ENCODE peak calls at places on chromosomes 7 and 10, in six cellular contexts. S is A549, N is upper lobe of left lung, J is transverse colon, V is K562, P is SK-N-SH. M is an unnamed sample.

GRCh38 chr7:117993377-117994003 is 120.2 kb upstream of the CTTNBP2 start:
- DNase-seq in S (peak; percentile 64), N (no peak), J (peak; percentile 14), V (peak; percentile 61), P (peak; percentile 42), M (no peak)

GRCh38 chr10:97123713-97124112 is 62.0 kb downstream of the SLIT1 start:
- DNase-seq in S (no peak), N (no peak), J (no peak), V (no peak), P (no peak), M (peak; percentile 32)

GRCh38 chr10:125982256-125982948 is 86.0 kb downstream of the FANK1 start:
- DNase-seq in S (peak; percentile 69), N (no peak), J (peak; percentile 17), V (no peak), P (peak; percentile 78), M (no peak)

GRCh38 chr10:47276576-47277351 is 23.2 kb upstream of the GDF10 start:
- DNase-seq in S (no peak), N (no peak), J (no peak), V (no peak), P (no peak), M (no peak)

GRCh38 chr10:58846856-58847255 is 329.6 kb upstream of the PHYHIPL start:
- DNase-seq in S (no peak), N (no peak), J (no peak), V (no peak), P (no peak), M (no peak)

GRCh38 chr7:32937344-32938174 is 19.7 kb upstream of the FKBP9 start:
- DNase-seq in S (peak; percentile 16), N (no peak), J (peak; percentile 16), V (no peak), P (peak; percentile 82), M (peak; percentile 73)

GRCh38 chr7:28106316-28106957 is 74.2 kb downstream of the JAZF1 start:
- DNase-seq in S (no peak), N (no peak), J (no peak), V (no peak), P (no peak), M (no peak)

GRCh38 chr7:47443049-47443448 is 138.9 kb downstream of the TNS3 start:
- DNase-seq in S (no peak), N (no peak), J (no peak), V (no peak), P (no peak), M (no peak)

GRCh38 chr10:68897336-68897741 is 3.8 kb upstream of the DDX50 start:
- DNase-seq in S (peak; percentile 79), N (peak; percentile 22), J (peak; percentile 53), V (peak; percentile 31), P (peak; percentile 64), M (no peak)

GRCh38 chr7:122750389-122750788 is 47.7 kb upstream of the RNF148 start:
- DNase-seq in S (no peak), N (no peak), J (no peak), V (no peak), P (no peak), M (no peak)

GRCh38 chr7:151113344-151114150 is 27.3 kb downstream of the AGAP3 start:
- DNase-seq in S (peak; percentile 82), N (peak; percentile 83), J (no peak), V (peak; percentile 80), P (peak; percentile 97), M (no peak)

GRCh38 chr10:83954193-83954794 is 185.0 kb upstream of the GHITM start:
- DNase-seq in S (no peak), N (no peak), J (no peak), V (no peak), P (no peak), M (no peak)

GRCh38 chr10:15137636-15138035 is 30.9 kb downstream of the NMT2 start:
- DNase-seq in S (no peak), N (no peak), J (no peak), V (no peak), P (no peak), M (no peak)

GRCh38 chr10:11178606-11179221 is 161.0 kb downstream of the CELF2 start:
- DNase-seq in S (no peak), N (peak; percentile 81), J (peak; percentile 73), V (peak; percentile 84), P (peak; percentile 21), M (no peak)

GRCh38 chr10:102611514-102612095 is 32.7 kb upstream of the TRIM8 start:
- DNase-seq in S (no peak), N (no peak), J (no peak), V (no peak), P (no peak), M (peak; percentile 64)

GRCh38 chr10:102612964-102613275 is 31.4 kb upstream of the TRIM8 start:
- DNase-seq in S (no peak), N (no peak), J (no peak), V (no peak), P (no peak), M (peak; percentile 55)

GRCh38 chr10:102614888-102615287 is 29.4 kb upstream of the TRIM8 start:
- DNase-seq in S (no peak), N (no peak), J (no peak), V (no peak), P (no peak), M (no peak)

GRCh38 chr10:102613761-102614160 is 30.5 kb upstream of the TRIM8 start:
- DNase-seq in S (no peak), N (no peak), J (no peak), V (no peak), P (no peak), M (peak; percentile 66)

GRCh38 chr10:102613286-102613685 is 31.0 kb upstream of the TRIM8 start:
- DNase-seq in S (no peak), N (no peak), J (no peak), V (no peak), P (no peak), M (peak; percentile 57)
- H3K4me1 ChIP-seq in S (peaks cover 5% of the 10 kb centered on the region), N (peaks cover 60% of the 10 kb centered on the region), J (peaks cover 16% of the 10 kb centered on the region), V (peaks cover 21% of the 10 kb centered on the region), P (peaks cover 25% of the 10 kb centered on the region), M (peaks cover 47% of the 10 kb centered on the region)

GRCh38 chr7:64706625-64707292 is 40.8 kb downstream of the ZNF107 start:
- DNase-seq in S (no peak), N (no peak), J (no peak), V (no peak), P (no peak), M (no peak)
- H3K9me3 ChIP-seq in S (peaks cover 95% of the 10 kb centered on the region), N (peaks cover 85% of the 10 kb centered on the region), J (peaks cover 74% of the 10 kb centered on the region), V (peaks cover 44% of the 10 kb centered on the region), P (peaks cover 92% of the 10 kb centered on the region), M (peaks cover 24% of the 10 kb centered on the region)

GRCh38 chr7:45085619-45086200 is 3.1 kb downstream of the NACAD start:
- DNase-seq in S (no peak), N (no peak), J (no peak), V (no peak), P (no peak), M (no peak)
- TF ChIP-seq EP300 in S (no peak), N (no peak), J (no peak), V (no peak), P (no peak), M (no peak)

DNA sequence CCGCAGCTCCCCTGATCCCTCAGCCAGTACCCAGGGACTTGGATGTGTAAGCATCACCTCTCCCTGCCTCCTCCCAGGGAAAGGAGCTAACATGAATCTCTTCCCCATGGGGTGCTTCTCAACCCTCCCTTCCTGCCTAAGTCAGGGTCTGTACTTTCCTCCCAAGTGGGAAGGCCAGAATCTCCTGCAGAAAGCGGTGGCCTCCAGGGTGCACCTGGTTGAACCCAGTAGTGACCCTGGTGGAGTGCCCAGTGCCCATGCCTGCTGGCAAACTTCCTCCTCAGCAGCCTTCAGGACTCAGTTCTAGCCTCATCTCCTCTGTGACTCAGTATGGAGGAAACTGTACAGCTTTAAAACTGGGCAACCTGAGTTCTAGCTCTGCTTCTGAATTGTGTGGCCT is 2.8 kb upstream of the LOXL4 start:
- DNase-seq in S (no peak), N (no peak), J (no peak), V (no peak), P (no peak), M (no peak)
- H3K4me1 ChIP-seq in S (peaks cover 29% of the 10 kb centered on the region), N (peaks cover 26% of the 10 kb centered on the region), J (peaks cover 4% of the 10 kb centered on the region), V (peaks cover 19% of the 10 kb centered on the region), P (peaks cover 27% of the 10 kb centered on the region), M (peaks cover 43% of the 10 kb centered on the region)

DNA sequence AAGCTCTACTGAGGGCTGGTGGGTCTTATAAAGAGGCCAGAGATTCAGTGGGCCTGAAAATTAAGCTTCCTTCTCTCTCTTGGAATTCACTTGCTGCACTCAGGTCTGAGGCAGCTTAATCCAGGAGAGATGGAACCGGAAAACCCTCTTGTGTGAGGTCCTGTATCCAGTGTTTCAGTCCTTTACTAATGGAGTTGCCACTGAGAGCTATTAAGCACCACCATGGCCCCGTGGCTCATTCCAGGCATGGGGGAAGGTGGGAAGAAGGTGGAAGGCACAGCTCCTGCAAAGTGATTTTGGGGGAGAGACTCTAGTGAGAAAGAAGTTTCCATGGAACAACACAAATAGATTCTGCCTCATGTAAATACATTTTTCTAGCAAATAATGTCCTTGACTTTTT is 46.8 kb upstream of the FOXI2 start:
- DNase-seq in S (no peak), N (no peak), J (no peak), V (no peak), P (no peak), M (no peak)
- H3K9me3 ChIP-seq in S (no peaks in the 10 kb centered on the region), N (no peaks in the 10 kb centered on the region), J (no peaks in the 10 kb centered on the region), V (no peaks in the 10 kb centered on the region), P (no peaks in the 10 kb centered on the region), M (no peaks in the 10 kb centered on the region)

M was measured in sigmoid colon.